ENCODE peak calls at places on chromosomes 5 and 9, in four cellular contexts. One of them, this sample, is unnamed.

GRCh38 chr5:175212203-175212602 is 231.8 kb downstream of the DRD1 start:
- DNase-seq in OCI-LY7: no peak
- DNase-seq in transverse colon: no peak
- DNase-seq in heart left ventricle: no peak
- DNase-seq in this sample: no peak

GRCh38 chr5:151214614-151215545 is 9.0 kb downstream of the CCDC69 start:
- DNase-seq in heart left ventricle: no peak
- DNase-seq in OCI-LY7: peak; percentile 100
- DNase-seq in transverse colon: peak; percentile 50
- DNase-seq in this sample: peak; percentile 55

GRCh38 chr9:6152824-6153223 is 62.8 kb upstream of the IL33 start:
- DNase-seq in OCI-LY7: no peak
- DNase-seq in heart left ventricle: no peak
- DNase-seq in transverse colon: no peak
- DNase-seq in this sample: no peak

GRCh38 chr5:7395432-7396168 is at the start of gene ADCY2:
- DNase-seq in OCI-LY7: no peak
- DNase-seq in heart left ventricle: no peak
- DNase-seq in transverse colon: no peak
- DNase-seq in this sample: no peak

GRCh38 chr5:176740702-176741565 is 69.4 kb upstream of the UNC5A start:
- DNase-seq in heart left ventricle: no peak
- DNase-seq in OCI-LY7: no peak
- DNase-seq in transverse colon: no peak
- DNase-seq in this sample: no peak

GRCh38 chr9:97660847-97661246 is 27.2 kb downstream of the NCBP1 start:
- DNase-seq in transverse colon: no peak
- DNase-seq in OCI-LY7: no peak
- DNase-seq in heart left ventricle: no peak
- DNase-seq in this sample: no peak

GRCh38 chr5:132498152-132498551 is 7.6 kb upstream of the IRF1 start:
- DNase-seq in heart left ventricle: peak; percentile 60
- DNase-seq in transverse colon: no peak
- DNase-seq in OCI-LY7: no peak
- DNase-seq in this sample: no peak

GRCh38 chr5:109328626-109329025 is 81.1 kb downstream of the PJA2 start:
- DNase-seq in heart left ventricle: no peak
- DNase-seq in transverse colon: no peak
- DNase-seq in OCI-LY7: no peak
- DNase-seq in this sample: no peak

GRCh38 chr9:27750571-27750970 is 177.3 kb upstream of the C9orf72 start:
- DNase-seq in OCI-LY7: no peak
- DNase-seq in heart left ventricle: no peak
- DNase-seq in transverse colon: no peak
- DNase-seq in this sample: no peak

GRCh38 chr5:28927559-28928326 is 1889.4 kb upstream of the CDH9 start:
- DNase-seq in heart left ventricle: no peak
- DNase-seq in transverse colon: no peak
- DNase-seq in OCI-LY7: no peak
- DNase-seq in this sample: no peak

GRCh38 chr9:20087481-20087880 is 298.6 kb upstream of the SLC24A2 start:
- DNase-seq in heart left ventricle: no peak
- DNase-seq in transverse colon: no peak
- DNase-seq in OCI-LY7: no peak
- DNase-seq in this sample: no peak

GRCh38 chr5:59620535-59621212 is 272.9 kb downstream of the PDE4D start:
- DNase-seq in transverse colon: no peak
- DNase-seq in heart left ventricle: no peak
- DNase-seq in OCI-LY7: peak; percentile 8
- DNase-seq in this sample: no peak

GRCh38 chr5:34655354-34655991 is 655 bp upstream of the RAI14 start:
- DNase-seq in OCI-LY7: no peak
- DNase-seq in heart left ventricle: no peak
- DNase-seq in transverse colon: peak; percentile 51
- DNase-seq in this sample: peak; percentile 40

GRCh38 chr5:109412981-109413402 is 3.2 kb upstream of the PJA2 start:
- DNase-seq in OCI-LY7: no peak
- DNase-seq in heart left ventricle: no peak
- DNase-seq in transverse colon: no peak
- DNase-seq in this sample: no peak

GRCh38 chr5:150517272-150518152 is 9.6 kb downstream of the NDST1 start:
- DNase-seq in heart left ventricle: peak; percentile 63
- DNase-seq in transverse colon: peak; percentile 91
- DNase-seq in OCI-LY7: no peak
- DNase-seq in this sample: peak; percentile 88

GRCh38 chr9:75265525-75265972 is 177.2 kb downstream of the OSTF1 start:
- DNase-seq in transverse colon: peak; percentile 54
- DNase-seq in OCI-LY7: peak; percentile 57
- DNase-seq in heart left ventricle: no peak
- DNase-seq in this sample: peak; percentile 44

GRCh38 chr5:116562669-116563068 is 12.0 kb downstream of the SEMA6A start:
- DNase-seq in OCI-LY7: no peak
- DNase-seq in transverse colon: no peak
- DNase-seq in heart left ventricle: no peak
- DNase-seq in this sample: no peak

GRCh38 chr9:127184641-127185040 is 62.2 kb upstream of the ANGPTL2 start:
- DNase-seq in OCI-LY7: no peak
- DNase-seq in transverse colon: no peak
- DNase-seq in heart left ventricle: peak; percentile 55
- DNase-seq in this sample: no peak

GRCh38 chr5:135244620-135245021 is 154.4 kb downstream of the MACROH2A1 start:
- DNase-seq in OCI-LY7: no peak
- DNase-seq in heart left ventricle: no peak
- DNase-seq in transverse colon: no peak
- DNase-seq in this sample: no peak

GRCh38 chr5:178667109-178667508 is 40.3 kb upstream of the CLK4 start:
- DNase-seq in heart left ventricle: no peak
- DNase-seq in transverse colon: no peak
- DNase-seq in OCI-LY7: no peak
- DNase-seq in this sample: no peak
- H3K9me3 ChIP-seq in heart left ventricle: no peaks in the 10 kb centered on the region
- H3K9me3 ChIP-seq in transverse colon: no peaks in the 10 kb centered on the region
- H3K9me3 ChIP-seq in OCI-LY7: no peaks in the 10 kb centered on the region
- H3K9me3 ChIP-seq in this sample: no peaks in the 10 kb centered on the region

DNA sequence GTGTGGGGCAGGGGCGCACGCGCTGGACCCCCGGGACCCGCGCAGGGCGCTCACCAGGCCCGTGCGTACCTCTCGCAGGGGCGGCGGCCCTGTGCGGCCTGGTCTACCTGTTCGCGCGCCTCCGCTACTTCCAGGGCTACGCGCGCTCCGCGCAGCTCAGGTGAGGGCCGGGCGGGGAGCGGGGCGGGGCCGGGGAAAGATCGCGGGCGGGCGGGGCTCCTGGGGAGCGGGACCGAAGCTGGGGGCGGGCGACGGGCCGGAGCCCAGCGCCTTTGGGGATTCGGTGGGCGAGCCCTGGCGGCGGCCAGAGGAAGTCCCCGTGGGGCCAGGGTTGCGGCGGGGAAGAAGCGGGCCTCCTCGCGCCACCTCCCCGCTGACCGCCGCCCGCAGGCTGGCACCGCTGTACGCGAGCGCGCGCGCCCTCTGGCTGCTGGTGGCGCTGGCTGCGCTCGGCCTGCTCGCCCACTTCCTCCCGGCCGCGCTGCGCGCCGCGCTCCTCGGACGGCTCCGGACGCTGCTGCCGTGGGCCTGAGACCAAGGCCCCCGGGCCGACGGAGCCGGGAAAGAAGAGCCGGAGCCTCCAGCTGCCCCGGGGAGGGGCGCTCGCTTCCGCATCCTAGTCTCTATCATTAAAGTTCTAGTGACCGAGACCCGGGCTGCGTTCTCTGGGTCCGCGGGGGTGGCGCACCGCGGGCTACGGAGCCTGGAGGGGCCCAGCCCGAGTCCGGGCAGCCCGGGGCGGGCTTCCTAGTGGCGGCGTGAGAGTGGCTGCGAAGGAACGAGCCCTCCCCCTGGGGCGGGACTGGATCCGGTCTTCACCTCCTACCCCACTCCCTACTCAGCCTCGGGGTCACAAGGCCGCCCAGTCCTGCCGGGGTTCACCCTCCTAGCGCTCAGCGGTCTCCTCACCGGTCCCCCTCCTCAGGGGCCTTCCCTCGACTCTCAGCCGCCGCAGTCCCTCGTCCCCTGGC is 2.4 kb downstream of the LTC4S start:
- DNase-seq in heart left ventricle: peak; percentile 88
- DNase-seq in OCI-LY7: peak; percentile 83
- DNase-seq in transverse colon: peak; percentile 88
- DNase-seq in this sample: peak; percentile 78
- H3K4me3 ChIP-seq in heart left ventricle: peak overlapping the region; percentile 68
- H3K4me3 ChIP-seq in OCI-LY7: peak overlapping the region; percentile 70
- H3K4me3 ChIP-seq in transverse colon: peak overlapping the region; percentile 72
- H3K4me3 ChIP-seq in this sample: peak overlapping the region; percentile 46

GRCh38 chr5:141261238-141261546 is 16.0 kb downstream of the PCDHB15 start:
- DNase-seq in transverse colon: no peak
- DNase-seq in OCI-LY7: no peak
- DNase-seq in heart left ventricle: no peak
- DNase-seq in this sample: no peak

GRCh38 chr5:141260458-141261237 is 15.5 kb downstream of the PCDHB15 start:
- DNase-seq in transverse colon: no peak
- DNase-seq in OCI-LY7: peak; percentile 10
- DNase-seq in heart left ventricle: no peak
- DNase-seq in this sample: no peak

GRCh38 chr5:141258464-141258863 is 13.3 kb downstream of the PCDHB15 start:
- DNase-seq in OCI-LY7: no peak
- DNase-seq in heart left ventricle: no peak
- DNase-seq in transverse colon: no peak
- DNase-seq in this sample: no peak

DNA sequence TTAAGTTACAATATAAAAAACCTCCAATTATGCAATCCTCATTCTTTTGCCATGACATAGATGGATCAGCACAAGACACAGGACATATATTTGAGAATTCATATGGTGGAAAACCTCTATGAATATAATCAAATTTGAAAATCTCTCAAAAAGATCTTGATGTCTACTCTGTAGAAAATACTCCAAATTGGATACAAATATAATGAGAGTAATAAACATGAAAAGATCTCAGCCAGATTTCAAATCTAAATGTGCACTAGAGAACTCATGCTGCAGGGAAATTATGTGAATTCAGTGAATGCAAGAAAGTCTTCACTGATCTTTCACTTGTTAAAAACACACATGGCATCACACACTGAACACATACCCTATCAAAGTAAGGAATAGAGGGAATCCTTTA is 13.8 kb downstream of the PCDHB15 start:
- DNase-seq in transverse colon: no peak
- DNase-seq in OCI-LY7: no peak
- DNase-seq in heart left ventricle: no peak
- DNase-seq in this sample: no peak
- H3K9me3 ChIP-seq in transverse colon: peaks cover 99% of the 10 kb centered on the region
- H3K9me3 ChIP-seq in OCI-LY7: peaks cover 41% of the 10 kb centered on the region
- H3K9me3 ChIP-seq in heart left ventricle: peaks cover 100% of the 10 kb centered on the region
- H3K9me3 ChIP-seq in this sample: peaks cover 25% of the 10 kb centered on the region

GRCh38 chr9:113516840-113517577 is 53.5 kb downstream of the RGS3 start:
- DNase-seq in OCI-LY7: peak; percentile 85
- DNase-seq in transverse colon: peak; percentile 63
- DNase-seq in heart left ventricle: peak; percentile 18
- DNase-seq in this sample: no peak
- H3K4me3 ChIP-seq in OCI-LY7: peak overlapping the region; percentile 65
- H3K4me3 ChIP-seq in transverse colon: peak overlapping the region; percentile 14
- H3K4me3 ChIP-seq in heart left ventricle: no peak overlapping the region
- H3K4me3 ChIP-seq in this sample: no peak overlapping the region

DNA sequence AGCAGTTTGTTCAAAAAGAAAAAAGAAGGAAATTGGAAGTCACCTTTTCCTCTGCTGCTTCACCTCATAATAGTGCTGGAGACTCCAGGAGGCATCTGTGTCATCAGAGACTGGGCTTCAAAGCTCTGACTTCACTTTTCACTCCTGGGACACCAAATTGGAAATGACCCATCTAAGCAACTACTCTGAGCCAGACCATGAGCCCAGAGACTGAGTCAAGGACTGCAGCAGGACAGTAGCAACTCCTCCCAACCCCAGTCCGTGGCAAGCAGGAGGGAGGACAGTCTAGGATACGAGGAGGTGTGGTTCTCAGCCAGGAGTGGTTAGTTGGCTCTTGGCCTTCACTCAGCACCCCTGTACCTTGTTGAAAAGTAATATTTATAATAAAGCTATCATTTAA is 131.5 kb downstream of the INSYN2B start:
- DNase-seq in transverse colon: no peak
- DNase-seq in heart left ventricle: no peak
- DNase-seq in OCI-LY7: no peak
- DNase-seq in this sample: no peak
- H3K9me3 ChIP-seq in transverse colon: no peaks in the 10 kb centered on the region
- H3K9me3 ChIP-seq in heart left ventricle: peaks cover 12% of the 10 kb centered on the region
- H3K9me3 ChIP-seq in OCI-LY7: peaks cover 22% of the 10 kb centered on the region
- H3K9me3 ChIP-seq in this sample: peaks cover 8% of the 10 kb centered on the region